ENCODE peak calls at places on chromosomes 5 and 9, in eight cellular contexts. One of them, this sample, is unnamed.

GRCh38 chr5:27516437-27516836 is 478.1 kb upstream of the CDH9 start:
- DNase-seq in posterior vena cava: no peak
- DNase-seq in activated T-helper 1 cell treated with Interleukin-2 at 50 U/mL for 16 hours: no peak
- DNase-seq in renal cortical epithelial cell: no peak
- DNase-seq in stimulated activated CD4-positive, alpha-beta T cell treated with anti-CD3 and anti-CD28 coated beads, Interleukin-12 subunit alpha, Interleukin-12 subunit beta, amount 100 ng/mL, for 48 hours: no peak
- DNase-seq in colonic mucosa: no peak
- DNase-seq in ELR: peak
- DNase-seq in ELF-1: no peak
- DNase-seq in this sample: no peak

GRCh38 chr5:176540476-176540899 is 3.3 kb upstream of the RNF44 start:
- DNase-seq in renal cortical epithelial cell: no peak
- DNase-seq in ELR: no peak
- DNase-seq in colonic mucosa: no peak
- DNase-seq in activated T-helper 1 cell treated with Interleukin-2 at 50 U/mL for 16 hours: no peak
- DNase-seq in stimulated activated CD4-positive, alpha-beta T cell treated with anti-CD3 and anti-CD28 coated beads, Interleukin-12 subunit alpha, Interleukin-12 subunit beta, amount 100 ng/mL, for 48 hours: no peak
- DNase-seq in posterior vena cava: no peak
- DNase-seq in ELF-1: no peak
- DNase-seq in this sample: no peak

GRCh38 chr9:132571806-132572600 is 10.4 kb upstream of the BARHL1 start:
- DNase-seq in ELR: no peak
- DNase-seq in renal cortical epithelial cell: no peak
- DNase-seq in posterior vena cava: no peak
- DNase-seq in stimulated activated CD4-positive, alpha-beta T cell treated with anti-CD3 and anti-CD28 coated beads, Interleukin-12 subunit alpha, Interleukin-12 subunit beta, amount 100 ng/mL, for 48 hours: no peak
- DNase-seq in ELF-1: no peak
- DNase-seq in activated T-helper 1 cell treated with Interleukin-2 at 50 U/mL for 16 hours: no peak
- DNase-seq in colonic mucosa: no peak
- DNase-seq in this sample: no peak

GRCh38 chr9:113222482-113222841 is 1.1 kb downstream of the SLC31A1 start:
- DNase-seq in renal cortical epithelial cell: peak
- DNase-seq in posterior vena cava: no peak
- DNase-seq in activated T-helper 1 cell treated with Interleukin-2 at 50 U/mL for 16 hours: no peak
- DNase-seq in stimulated activated CD4-positive, alpha-beta T cell treated with anti-CD3 and anti-CD28 coated beads, Interleukin-12 subunit alpha, Interleukin-12 subunit beta, amount 100 ng/mL, for 48 hours: no peak
- DNase-seq in ELF-1: no peak
- DNase-seq in ELR: peak
- DNase-seq in colonic mucosa: peak
- DNase-seq in this sample: no peak

GRCh38 chr5:58012801-58013315 is 447.0 kb downstream of the PLK2 start:
- DNase-seq in stimulated activated CD4-positive, alpha-beta T cell treated with anti-CD3 and anti-CD28 coated beads, Interleukin-12 subunit alpha, Interleukin-12 subunit beta, amount 100 ng/mL, for 48 hours: no peak
- DNase-seq in activated T-helper 1 cell treated with Interleukin-2 at 50 U/mL for 16 hours: no peak
- DNase-seq in posterior vena cava: no peak
- DNase-seq in renal cortical epithelial cell: no peak
- DNase-seq in ELF-1: no peak
- DNase-seq in ELR: no peak
- DNase-seq in colonic mucosa: no peak
- DNase-seq in this sample: no peak

GRCh38 chr5:142120247-142120935 is 11.8 kb downstream of the NDFIP1 start:
- DNase-seq in ELR: no peak
- DNase-seq in renal cortical epithelial cell: no peak
- DNase-seq in posterior vena cava: no peak
- DNase-seq in ELF-1: no peak
- DNase-seq in colonic mucosa: no peak
- DNase-seq in stimulated activated CD4-positive, alpha-beta T cell treated with anti-CD3 and anti-CD28 coated beads, Interleukin-12 subunit alpha, Interleukin-12 subunit beta, amount 100 ng/mL, for 48 hours: no peak
- DNase-seq in activated T-helper 1 cell treated with Interleukin-2 at 50 U/mL for 16 hours: no peak
- DNase-seq in this sample: no peak

GRCh38 chr9:137502008-137502913 is 43.1 kb upstream of the NSMF start:
- DNase-seq in stimulated activated CD4-positive, alpha-beta T cell treated with anti-CD3 and anti-CD28 coated beads, Interleukin-12 subunit alpha, Interleukin-12 subunit beta, amount 100 ng/mL, for 48 hours: no peak
- DNase-seq in activated T-helper 1 cell treated with Interleukin-2 at 50 U/mL for 16 hours: no peak
- DNase-seq in ELR: peak
- DNase-seq in ELF-1: peak
- DNase-seq in posterior vena cava: no peak
- DNase-seq in colonic mucosa: no peak
- DNase-seq in renal cortical epithelial cell: no peak
- DNase-seq in this sample: no peak

GRCh38 chr5:167814828-167815227 is 476.6 kb upstream of the WWC1 start:
- DNase-seq in posterior vena cava: no peak
- DNase-seq in stimulated activated CD4-positive, alpha-beta T cell treated with anti-CD3 and anti-CD28 coated beads, Interleukin-12 subunit alpha, Interleukin-12 subunit beta, amount 100 ng/mL, for 48 hours: no peak
- DNase-seq in ELF-1: peak
- DNase-seq in activated T-helper 1 cell treated with Interleukin-2 at 50 U/mL for 16 hours: no peak
- DNase-seq in colonic mucosa: no peak
- DNase-seq in renal cortical epithelial cell: peak
- DNase-seq in ELR: peak
- DNase-seq in this sample: no peak

GRCh38 chr9:135990468-135991429 is 29.6 kb upstream of the UBAC1 start:
- DNase-seq in activated T-helper 1 cell treated with Interleukin-2 at 50 U/mL for 16 hours: peak
- DNase-seq in ELR: peak
- DNase-seq in colonic mucosa: peak
- DNase-seq in posterior vena cava: no peak
- DNase-seq in ELF-1: peak
- DNase-seq in stimulated activated CD4-positive, alpha-beta T cell treated with anti-CD3 and anti-CD28 coated beads, Interleukin-12 subunit alpha, Interleukin-12 subunit beta, amount 100 ng/mL, for 48 hours: peak
- DNase-seq in renal cortical epithelial cell: peak
- DNase-seq in this sample: no peak

GRCh38 chr5:52893105-52893504 is 96.0 kb upstream of the ITGA2 start:
- DNase-seq in ELR: peak
- DNase-seq in posterior vena cava: no peak
- DNase-seq in stimulated activated CD4-positive, alpha-beta T cell treated with anti-CD3 and anti-CD28 coated beads, Interleukin-12 subunit alpha, Interleukin-12 subunit beta, amount 100 ng/mL, for 48 hours: no peak
- DNase-seq in renal cortical epithelial cell: peak
- DNase-seq in colonic mucosa: no peak
- DNase-seq in ELF-1: no peak
- DNase-seq in activated T-helper 1 cell treated with Interleukin-2 at 50 U/mL for 16 hours: no peak
- DNase-seq in this sample: no peak

GRCh38 chr5:165057156-165057555 is 1551.7 kb downstream of the MAT2B start:
- DNase-seq in posterior vena cava: no peak
- DNase-seq in activated T-helper 1 cell treated with Interleukin-2 at 50 U/mL for 16 hours: no peak
- DNase-seq in stimulated activated CD4-positive, alpha-beta T cell treated with anti-CD3 and anti-CD28 coated beads, Interleukin-12 subunit alpha, Interleukin-12 subunit beta, amount 100 ng/mL, for 48 hours: no peak
- DNase-seq in ELR: no peak
- DNase-seq in colonic mucosa: no peak
- DNase-seq in renal cortical epithelial cell: no peak
- DNase-seq in ELF-1: no peak
- DNase-seq in this sample: no peak

GRCh38 chr5:178667109-178667508 is 40.3 kb upstream of the CLK4 start:
- DNase-seq in posterior vena cava: no peak
- DNase-seq in activated T-helper 1 cell treated with Interleukin-2 at 50 U/mL for 16 hours: no peak
- DNase-seq in colonic mucosa: no peak
- DNase-seq in ELF-1: peak
- DNase-seq in renal cortical epithelial cell: no peak
- DNase-seq in stimulated activated CD4-positive, alpha-beta T cell treated with anti-CD3 and anti-CD28 coated beads, Interleukin-12 subunit alpha, Interleukin-12 subunit beta, amount 100 ng/mL, for 48 hours: no peak
- DNase-seq in ELR: no peak
- DNase-seq in this sample: no peak

GRCh38 chr5:32096891-32097592 is 77.1 kb downstream of the GOLPH3 start:
- DNase-seq in stimulated activated CD4-positive, alpha-beta T cell treated with anti-CD3 and anti-CD28 coated beads, Interleukin-12 subunit alpha, Interleukin-12 subunit beta, amount 100 ng/mL, for 48 hours: no peak
- DNase-seq in colonic mucosa: no peak
- DNase-seq in ELF-1: no peak
- DNase-seq in activated T-helper 1 cell treated with Interleukin-2 at 50 U/mL for 16 hours: no peak
- DNase-seq in posterior vena cava: no peak
- DNase-seq in renal cortical epithelial cell: no peak
- DNase-seq in ELR: no peak
- DNase-seq in this sample: no peak

This sample was measured in mucosa of gallbladder.